ENCODE peak calls at places on chromosomes 11 and 22, in ten cellular contexts. R, V, P, T, L, K, U, A, Y and W are unnamed samples.

GRCh38 chr11:124717786-124718634 is 21.7 kb upstream of the NRGN start:
- DNase-seq in K (no peak), Y (no peak), V (peak; percentile 2), T (no peak), A (peak; percentile 82), R (peak; percentile 20), U (peak; percentile 51), L (no peak), P (no peak), W (peak; percentile 34)

GRCh38 chr11:6616596-6617250 is 2.5 kb downstream of the TPP1 start:
- DNase-seq in K (no peak), P (peak; percentile 23), U (no peak), T (no peak), Y (no peak), A (no peak), L (no peak), V (no peak), R (no peak), W (no peak)

GRCh38 chr11:62851807-62852522 is 12.6 kb upstream of the WDR74 start:
- DNase-seq in Y (no peak), K (no peak), A (no peak), R (no peak), P (no peak), L (no peak), U (no peak), T (no peak), V (no peak), W (peak; percentile 15)

GRCh38 chr11:44631831-44632230 is 66.4 kb downstream of the CD82 start:
- DNase-seq in A (no peak), U (no peak), T (no peak), L (peak; percentile 9), P (peak; percentile 23), K (no peak), Y (no peak), R (no peak), V (no peak), W (no peak)

GRCh38 chr11:108199446-108200321 is 22.8 kb downstream of the NPAT start:
- DNase-seq in U (no peak), K (peak; percentile 27), Y (peak; percentile 65), V (peak; percentile 33), L (no peak), R (no peak), A (peak; percentile 38), T (no peak), P (no peak), W (peak; percentile 96)

GRCh38 chr11:74687237-74688005 is 43.8 kb downstream of the CHRDL2 start:
- DNase-seq in U (peak; percentile 21), L (no peak), T (no peak), K (no peak), P (no peak), R (no peak), Y (no peak), V (no peak), A (peak; percentile 56), W (peak; percentile 70)

GRCh38 chr11:57213282-57214086 is 23.6 kb downstream of the APLNR start:
- DNase-seq in K (no peak), U (no peak), V (no peak), T (no peak), L (no peak), A (peak; percentile 86), P (no peak), Y (no peak), R (peak; percentile 22), W (no peak)

GRCh38 chr11:7573558-7574296 is 59.9 kb downstream of the PPFIBP2 start:
- DNase-seq in L (no peak), K (no peak), P (no peak), V (no peak), A (no peak), T (no peak), R (no peak), U (no peak), Y (no peak), W (no peak)

GRCh38 chr11:119453881-119454280 is 30.9 kb upstream of the THY1 start:
- DNase-seq in K (no peak), Y (no peak), P (no peak), R (no peak), L (no peak), A (no peak), T (no peak), U (no peak), V (no peak), W (no peak)

GRCh38 chr11:62694455-62695167 is 5.3 kb upstream of the LRRN4CL start:
- DNase-seq in U (peak; percentile 59), T (no peak), Y (peak; percentile 63), P (peak; percentile 68), V (peak; percentile 59), K (peak; percentile 73), A (peak; percentile 84), L (peak; percentile 90), R (peak; percentile 72), W (peak; percentile 63)

GRCh38 chr22:44440224-44441160 is 57.5 kb downstream of the RTL6 start:
- DNase-seq in A (no peak), K (no peak), Y (no peak), V (no peak), R (no peak), P (no peak), T (no peak), L (no peak), U (no peak), W (no peak)

GRCh38 chr11:67240575-67241389 is 25.5 kb upstream of the GRK2 start:
- DNase-seq in V (peak; percentile 68), T (no peak), U (peak; percentile 59), R (peak; percentile 33), K (peak; percentile 79), Y (peak; percentile 78), P (peak; percentile 66), L (peak; percentile 67), A (peak; percentile 81), W (peak; percentile 86)

GRCh38 chr11:47164321-47164720 is 12.4 kb downstream of the ARFGAP2 start:
- DNase-seq in Y (no peak), V (no peak), T (no peak), K (no peak), U (no peak), A (no peak), L (no peak), R (no peak), P (no peak), W (no peak)

GRCh38 chr11:134541951-134542350 is 129.9 kb upstream of the B3GAT1 start:
- DNase-seq in L (peak; percentile 7), P (no peak), Y (no peak), V (no peak), A (no peak), R (no peak), U (no peak), K (no peak), T (no peak), W (no peak)